ENCODE peak calls at places on chromosomes 12 and 14, in nine cellular contexts. N is natural killer cell, Z is fibroblast of pulmonary artery, R is AG09319, F is AG09309, E is choroid plexus epithelial cell, P is GM20000, T is colonic mucosa, D is IMR-90. C is an unnamed sample.

GRCh38 chr14:100305446-100306255 is 593 bp downstream of the SLC25A29 start:
- DNase-seq in N (peak), Z (no peak), R (no peak), F (no peak), E (no peak), P (no peak), T (peak), D (no peak), C (peak)

GRCh38 chr12:117762143-117762542 is 206.6 kb downstream of the KSR2 start:
- DNase-seq in N (no peak), Z (no peak), R (no peak), F (no peak), E (no peak), P (no peak), T (no peak), D (no peak), C (no peak)

GRCh38 chr14:89206426-89206825 is 210.6 kb downstream of the FOXN3 start:
- DNase-seq in N (no peak), Z (no peak), R (peak), F (no peak), E (no peak), P (no peak), T (no peak), D (no peak), C (no peak)

GRCh38 chr14:104143521-104144452 is 5.4 kb downstream of the KIF26A start:
- DNase-seq in N (no peak), Z (no peak), R (no peak), F (no peak), E (no peak), P (no peak), T (no peak), D (no peak), C (no peak)

GRCh38 chr12:23450810-23451209 is 498.7 kb downstream of the SOX5 start:
- DNase-seq in N (no peak), Z (no peak), R (no peak), F (no peak), E (no peak), P (no peak), T (no peak), D (no peak), C (no peak)

GRCh38 chr12:111767362-111768158 is 827 bp downstream of the ALDH2 start:
- DNase-seq in N (no peak), Z (no peak), R (no peak), F (no peak), E (peak), P (no peak), T (peak), D (peak), C (no peak)

GRCh38 chr12:80829767-80830166 is 108.0 kb downstream of the LIN7A start:
- DNase-seq in N (no peak), Z (no peak), R (no peak), F (no peak), E (peak), P (no peak), T (no peak), D (peak), C (no peak)

GRCh38 chr12:116434155-116435065 is 124.8 kb upstream of the MAP1LC3B2 start:
- DNase-seq in N (no peak), Z (peak), R (peak), F (peak), E (peak), P (no peak), T (peak), D (peak), C (no peak)

GRCh38 chr12:132560831-132561783 is 49.3 kb downstream of the LRCOL1 start:
- DNase-seq in N (peak), Z (peak), R (no peak), F (no peak), E (peak), P (peak), T (peak), D (peak), C (peak)

GRCh38 chr12:43285248-43285647 is 266.8 kb downstream of the ADAMTS20 start:
- DNase-seq in N (no peak), Z (peak), R (peak), F (peak), E (peak), P (no peak), T (no peak), D (peak), C (no peak)

GRCh38 chr14:20469890-20470858 is 968 bp downstream of the PNP start:
- DNase-seq in N (peak), Z (peak), R (no peak), F (no peak), E (no peak), P (peak), T (peak), D (peak), C (no peak)

GRCh38 chr14:104953896-104954656 is 24.1 kb downstream of the AHNAK2 start:
- DNase-seq in N (no peak), Z (no peak), R (no peak), F (no peak), E (no peak), P (no peak), T (no peak), D (no peak), C (no peak)

GRCh38 chr12:95970905-95971304 is 25.2 kb downstream of the HAL start:
- DNase-seq in N (no peak), Z (no peak), R (no peak), F (no peak), E (peak), P (no peak), T (no peak), D (no peak), C (no peak)

GRCh38 chr12:111430418-111431353 is 25.0 kb downstream of the SH2B3 start:
- DNase-seq in N (peak), Z (no peak), R (no peak), F (no peak), E (no peak), P (peak), T (no peak), D (no peak), C (no peak)

GRCh38 chr12:121689430-121689829 is 20.0 kb upstream of the MORN3 start:
- DNase-seq in N (no peak), Z (no peak), R (no peak), F (no peak), E (no peak), P (no peak), T (no peak), D (no peak), C (no peak)

GRCh38 chr12:51185171-51185717 is 12.3 kb upstream of the TFCP2 start:
- DNase-seq in N (no peak), Z (no peak), R (no peak), F (no peak), E (no peak), P (no peak), T (no peak), D (no peak), C (no peak)

GRCh38 chr12:82896979-82897378 is 210.3 kb downstream of the TMTC2 start:
- DNase-seq in N (no peak), Z (peak), R (no peak), F (no peak), E (peak), P (no peak), T (peak), D (peak), C (no peak)

GRCh38 chr12:117125275-117125613 is 26.0 kb upstream of the TESC start:
- DNase-seq in N (no peak), Z (no peak), R (no peak), F (no peak), E (no peak), P (no peak), T (no peak), D (peak), C (no peak)

GRCh38 chr12:79844693-79845092 is 90.2 kb downstream of the PPP1R12A start:
- DNase-seq in N (no peak), Z (peak), R (peak), F (peak), E (peak), P (no peak), T (no peak), D (peak), C (no peak)

GRCh38 chr12:15546102-15546701 is 223.9 kb downstream of the PTPRO start:
- DNase-seq in N (no peak), Z (no peak), R (no peak), F (no peak), E (no peak), P (peak), T (no peak), D (no peak), C (no peak)

DNA sequence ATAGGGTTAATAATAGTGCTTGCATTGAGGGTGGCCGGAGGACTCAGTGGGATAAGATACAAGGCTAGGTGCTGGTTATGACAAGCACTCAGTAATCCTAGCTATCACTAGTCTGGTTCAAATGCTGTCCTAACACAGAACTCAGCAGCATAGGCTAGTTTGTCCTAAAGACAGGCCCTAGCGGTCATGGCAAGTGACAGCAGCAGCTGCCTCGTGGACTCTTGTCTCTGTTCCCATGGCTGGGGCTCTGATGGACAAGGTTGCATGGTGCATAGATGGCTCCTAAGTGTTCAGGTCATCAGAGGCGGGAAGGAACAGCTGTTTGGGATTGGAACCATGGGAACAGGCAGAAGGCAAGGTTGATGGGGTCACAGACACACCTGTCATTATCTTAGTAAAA is 42.4 kb upstream of the IGF1 start:
- DNase-seq in N (no peak), Z (no peak), R (no peak), F (no peak), E (no peak), P (no peak), T (no peak), D (no peak), C (no peak)
- TF ChIP-seq CTCF in N (no peak), Z (no peak), R (no peak), F (no peak), E (no peak), P (no peak), T (no peak), D (no peak), C (peak)

DNA sequence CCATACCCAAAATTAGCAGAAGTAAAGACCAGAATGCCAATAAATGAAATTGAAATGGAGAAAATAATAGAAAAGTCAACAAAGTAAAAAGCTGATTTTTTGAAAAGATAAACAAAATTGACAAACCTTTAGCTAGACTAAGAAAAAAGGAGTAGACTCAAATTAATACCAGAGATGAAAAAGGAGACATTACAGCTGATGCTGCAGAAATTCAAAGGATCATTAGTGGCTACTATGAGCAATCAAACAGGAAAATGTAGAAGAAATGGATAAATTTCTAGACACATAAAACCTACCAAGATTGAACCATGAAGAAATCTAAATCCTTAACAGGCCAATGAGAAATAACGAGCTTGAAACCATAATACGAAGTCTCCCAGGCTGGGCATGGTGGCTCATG is 34.8 kb upstream of the INSM2 start:
- DNase-seq in N (no peak), Z (no peak), R (no peak), F (no peak), E (no peak), P (no peak), T (no peak), D (no peak), C (no peak)
- TF ChIP-seq CTCF in N (no peak), Z (no peak), R (no peak), F (no peak), E (no peak), P (no peak), T (no peak), D (no peak), C (no peak)

GRCh38 chr12:92928962-92929915 is at the start of gene EEA1:
- DNase-seq in N (peak), Z (peak), R (peak), F (peak), E (peak), P (peak), T (peak), D (peak), C (peak)
- TF ChIP-seq CTCF in N (no peak), Z (no peak), R (peak), F (peak), E (no peak), P (no peak), T (no peak), D (peak), C (peak)

GRCh38 chr14:72515779-72516770 is 377.8 kb downstream of the DPF3 start:
- DNase-seq in N (no peak), Z (peak), R (no peak), F (no peak), E (peak), P (no peak), T (no peak), D (peak), C (no peak)
- TF ChIP-seq CTCF in N (no peak), Z (peak), R (no peak), F (peak), E (peak), P (no peak), T (no peak), D (peak), C (no peak)

GRCh38 chr12:83960767-83961166 is 951.8 kb downstream of the SLC6A15 start:
- DNase-seq in N (no peak), Z (no peak), R (no peak), F (no peak), E (no peak), P (no peak), T (no peak), D (no peak), C (no peak)

GRCh38 chr12:83958997-83959396 is 953.6 kb downstream of the SLC6A15 start:
- DNase-seq in N (no peak), Z (no peak), R (no peak), F (no peak), E (peak), P (no peak), T (no peak), D (no peak), C (no peak)

GRCh38 chr12:83954071-83954789 is 958.4 kb downstream of the SLC6A15 start:
- DNase-seq in N (no peak), Z (no peak), R (no peak), F (no peak), E (no peak), P (no peak), T (no peak), D (no peak), C (no peak)

DNA sequence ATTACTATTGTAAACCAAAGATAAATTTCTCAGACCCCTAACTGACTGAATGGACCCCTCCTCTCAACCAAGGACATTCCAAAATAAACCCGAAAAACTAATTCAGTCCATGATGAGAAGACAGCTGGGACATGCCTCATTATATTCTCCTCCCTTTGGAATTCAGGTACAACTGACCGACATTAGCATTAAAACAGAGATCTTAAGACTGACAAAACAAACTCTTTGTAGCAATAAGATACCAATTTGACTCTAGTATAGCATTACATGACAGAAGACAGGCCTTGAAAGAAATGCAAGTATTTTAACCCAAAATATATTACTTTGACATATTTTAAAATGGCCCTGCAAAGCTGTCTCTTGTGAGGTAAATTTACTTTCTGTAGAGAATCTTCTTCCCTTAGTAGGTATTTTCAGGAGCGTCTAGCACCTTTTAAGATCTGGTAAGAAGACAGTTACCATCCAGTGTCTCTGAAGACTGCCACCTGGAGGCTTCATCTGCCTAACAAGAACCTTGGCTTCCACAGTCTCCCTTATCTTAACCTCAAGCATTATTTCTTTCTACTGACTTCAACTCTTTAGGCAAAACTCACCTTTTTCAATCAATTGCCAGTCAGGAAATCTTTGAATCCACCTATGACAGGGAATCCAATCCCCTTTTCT is 957.5 kb downstream of the SLC6A15 start:
- DNase-seq in N (no peak), Z (peak), R (no peak), F (no peak), E (peak), P (no peak), T (no peak), D (no peak), C (no peak)
- TF ChIP-seq CTCF in N (no peak), Z (peak), R (no peak), F (peak), E (peak), P (no peak), T (no peak), D (no peak), C (no peak)

DNA sequence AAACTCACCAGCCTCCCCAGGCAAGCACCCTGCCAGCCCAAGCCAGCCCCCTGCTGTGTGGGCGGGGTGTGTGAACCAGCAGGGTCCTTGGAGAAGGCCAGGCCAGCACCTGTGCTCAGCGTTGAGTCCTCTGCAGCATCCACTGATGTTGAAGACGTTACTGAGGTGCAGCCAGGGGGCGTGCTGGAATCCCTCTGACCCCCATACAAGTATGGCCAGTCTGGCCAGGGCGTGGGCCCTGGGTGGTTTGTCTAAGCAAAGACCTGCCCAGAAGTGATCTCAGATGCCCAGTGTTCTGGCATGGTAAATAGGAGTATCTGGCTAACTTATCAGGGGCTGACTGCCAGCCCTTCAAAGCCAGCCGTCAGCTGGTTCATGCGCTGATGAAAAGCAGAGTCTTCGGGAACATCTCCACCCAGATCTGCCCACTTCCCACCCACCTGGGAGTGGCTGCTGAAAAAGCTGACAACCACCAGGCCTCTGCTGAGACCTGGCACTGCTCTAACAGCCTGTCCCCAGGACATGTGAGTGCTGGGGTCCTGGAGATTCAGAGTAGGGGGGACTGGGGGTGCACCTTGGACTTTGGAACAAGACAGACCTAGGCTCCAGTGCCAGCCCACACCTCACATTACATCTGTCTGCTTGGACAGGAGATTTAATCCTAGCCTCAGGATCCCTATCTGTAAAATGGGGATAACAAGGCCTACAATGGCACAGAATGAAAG is 41.1 kb downstream of the ACTN1 start:
- DNase-seq in N (no peak), Z (no peak), R (no peak), F (no peak), E (no peak), P (no peak), T (peak), D (no peak), C (no peak)
- TF ChIP-seq CTCF in N (no peak), Z (peak), R (peak), F (peak), E (peak), P (no peak), T (peak), D (peak), C (peak)

DNA sequence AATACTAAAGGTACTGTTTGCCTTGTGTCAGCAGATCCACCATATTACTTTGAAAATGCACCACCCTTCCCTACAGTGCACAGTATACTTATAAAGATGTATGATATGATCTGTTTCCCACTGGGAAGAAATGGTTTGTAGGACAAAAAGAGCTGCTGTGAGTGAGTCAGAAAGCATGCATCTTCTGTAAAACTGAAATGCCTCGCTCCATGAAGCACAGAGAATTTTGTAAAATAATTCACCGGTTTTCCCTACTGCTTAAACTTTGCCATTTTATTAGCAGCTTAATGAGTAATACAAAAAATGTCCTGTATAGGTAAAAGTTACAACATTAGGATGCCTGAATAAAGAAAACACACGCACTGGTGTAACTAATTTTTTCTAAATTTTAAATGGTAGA is 68.8 kb downstream of the MDGA2 start:
- DNase-seq in N (no peak), Z (no peak), R (no peak), F (no peak), E (no peak), P (no peak), T (no peak), D (no peak), C (no peak)
- TF ChIP-seq CTCF in N (no peak), Z (no peak), R (no peak), F (no peak), E (no peak), P (no peak), T (no peak), D (no peak), C (no peak)